ENCODE peak calls at places on chromosomes 13 and 19, in five cellular contexts. T is HCT116, W is hepatocyte, U is GM23248, L is OCI-LY7. D is an unnamed sample.

GRCh38 chr19:53908933-53909415 is at the start of gene CACNG7:
- DNase-seq in T (no peak), W (no peak), U (no peak), L (no peak), D (peak)

GRCh38 chr19:50906217-50906616 is 5.0 kb downstream of the KLK4 start:
- DNase-seq in T (no peak), W (peak), U (peak), L (peak), D (peak)

GRCh38 chr19:36140289-36141038 is 598 bp downstream of the CAPNS1 start:
- DNase-seq in T (no peak), W (peak), U (peak), L (peak), D (peak)

GRCh38 chr19:7792286-7792685 is 29.2 kb downstream of the CLEC4M start:
- DNase-seq in T (no peak), W (peak), U (no peak), L (no peak), D (peak)

GRCh38 chr19:32339988-32340874 is 5.2 kb upstream of the ZNF507 start:
- DNase-seq in T (no peak), W (peak), U (peak), L (peak), D (peak)

GRCh38 chr19:42117076-42117475 is 15.2 kb downstream of the POU2F2 start:
- DNase-seq in T (no peak), W (no peak), U (no peak), L (no peak), D (no peak)

GRCh38 chr13:99935772-99936171 is 35.8 kb downstream of the ZIC5 start:
- DNase-seq in T (no peak), W (no peak), U (no peak), L (no peak), D (peak)

GRCh38 chr13:70128098-70128497 is 19.8 kb upstream of the KLHL1 start:
- DNase-seq in T (no peak), W (no peak), U (no peak), L (no peak), D (no peak)

GRCh38 chr19:50492303-50493052 is 15.8 kb upstream of the GARIN5A start:
- DNase-seq in T (no peak), W (no peak), U (peak), L (no peak), D (no peak)

GRCh38 chr19:23868630-23869029 is 46.1 kb upstream of the ZNF726 start:
- DNase-seq in T (no peak), W (no peak), U (no peak), L (no peak), D (no peak)

GRCh38 chr13:22175211-22175610 is 504.3 kb downstream of the FGF9 start:
- DNase-seq in T (no peak), W (no peak), U (no peak), L (no peak), D (peak)

GRCh38 chr19:6209680-6210079 is 70.1 kb downstream of the MLLT1 start:
- DNase-seq in T (no peak), W (no peak), U (no peak), L (no peak), D (no peak)

GRCh38 chr13:51614350-51614786 is 30.1 kb downstream of the WDFY2 start:
- DNase-seq in T (no peak), W (no peak), U (peak), L (peak), D (no peak)

GRCh38 chr13:99870541-99870940 is 101.0 kb downstream of the ZIC5 start:
- DNase-seq in T (no peak), W (no peak), U (no peak), L (no peak), D (no peak)

GRCh38 chr19:35509861-35510625 is 3.4 kb downstream of the DMKN start:
- DNase-seq in T (peak), W (peak), U (peak), L (peak), D (peak)

GRCh38 chr13:42486711-42487198 is 87.2 kb upstream of the TNFSF11 start:
- DNase-seq in T (no peak), W (no peak), U (peak), L (no peak), D (no peak)

GRCh38 chr19:55340144-55340783 is 588 bp downstream of the KMT5C start:
- DNase-seq in T (no peak), W (peak), U (no peak), L (no peak), D (no peak)

GRCh38 chr13:24271611-24272451 is 37.5 kb upstream of the C1QTNF9 start:
- DNase-seq in T (no peak), W (peak), U (peak), L (no peak), D (no peak)

GRCh38 chr19:29564574-29565005 is 38.8 kb downstream of the VSTM2B start:
- DNase-seq in T (no peak), W (no peak), U (no peak), L (no peak), D (no peak)

GRCh38 chr13:73803997-73804396 is 330.2 kb downstream of the KLF12 start:
- DNase-seq in T (no peak), W (no peak), U (peak), L (no peak), D (no peak)

GRCh38 chr13:107835339-107836018 is 379.9 kb downstream of the LIG4 start:
- DNase-seq in T (no peak), W (no peak), U (peak), L (no peak), D (no peak)

GRCh38 chr13:49279885-49280284 is 32.2 kb downstream of the CDADC1 start:
- DNase-seq in T (no peak), W (no peak), U (no peak), L (no peak), D (no peak)

DNA sequence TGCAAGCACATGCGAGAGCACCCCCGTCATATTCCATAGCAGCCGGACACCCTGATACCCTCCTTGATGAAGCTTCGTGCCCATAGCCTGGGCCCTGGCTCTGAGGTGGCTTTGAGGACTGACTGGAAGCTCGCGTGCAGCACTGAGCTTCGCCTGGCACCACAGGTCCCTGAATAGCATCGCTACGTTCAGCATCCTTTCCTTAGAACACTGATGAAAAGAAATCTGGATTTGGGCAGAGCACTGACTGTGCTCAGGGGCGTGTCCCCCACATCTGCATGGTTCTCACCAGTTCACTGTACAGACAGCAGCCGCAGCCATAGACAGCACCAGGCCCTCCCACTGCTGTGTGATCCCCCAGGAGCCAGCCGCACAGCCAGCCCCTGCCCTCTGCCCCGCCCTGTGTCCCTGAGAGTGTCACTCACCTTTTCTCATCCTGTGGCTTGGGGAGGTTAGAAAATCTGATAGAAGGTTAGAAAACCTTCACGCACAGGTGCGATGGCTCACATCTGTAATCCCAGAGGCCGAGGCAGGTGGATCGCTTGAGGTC is 49.3 kb upstream of the SPACA7 start:
- DNase-seq in T (no peak), W (no peak), U (no peak), L (no peak), D (no peak)
- TF ChIP-seq EZH2phosphoT487 in T (no peak), W (no peak), U (no peak), L (no peak), D (no peak)

GRCh38 chr19:18422530-18423191 is 3.5 kb downstream of the SSBP4 start:
- DNase-seq in T (no peak), W (no peak), U (no peak), L (peak), D (no peak)
- TF ChIP-seq EZH2phosphoT487 in T (no peak), W (no peak), U (no peak), L (no peak), D (no peak)

GRCh38 chr13:45541806-45542205 is 73.7 kb downstream of the ERICH6B start:
- DNase-seq in T (no peak), W (no peak), U (no peak), L (no peak), D (no peak)
- TF ChIP-seq EZH2phosphoT487 in T (no peak), W (no peak), U (no peak), L (no peak), D (no peak)

DNA sequence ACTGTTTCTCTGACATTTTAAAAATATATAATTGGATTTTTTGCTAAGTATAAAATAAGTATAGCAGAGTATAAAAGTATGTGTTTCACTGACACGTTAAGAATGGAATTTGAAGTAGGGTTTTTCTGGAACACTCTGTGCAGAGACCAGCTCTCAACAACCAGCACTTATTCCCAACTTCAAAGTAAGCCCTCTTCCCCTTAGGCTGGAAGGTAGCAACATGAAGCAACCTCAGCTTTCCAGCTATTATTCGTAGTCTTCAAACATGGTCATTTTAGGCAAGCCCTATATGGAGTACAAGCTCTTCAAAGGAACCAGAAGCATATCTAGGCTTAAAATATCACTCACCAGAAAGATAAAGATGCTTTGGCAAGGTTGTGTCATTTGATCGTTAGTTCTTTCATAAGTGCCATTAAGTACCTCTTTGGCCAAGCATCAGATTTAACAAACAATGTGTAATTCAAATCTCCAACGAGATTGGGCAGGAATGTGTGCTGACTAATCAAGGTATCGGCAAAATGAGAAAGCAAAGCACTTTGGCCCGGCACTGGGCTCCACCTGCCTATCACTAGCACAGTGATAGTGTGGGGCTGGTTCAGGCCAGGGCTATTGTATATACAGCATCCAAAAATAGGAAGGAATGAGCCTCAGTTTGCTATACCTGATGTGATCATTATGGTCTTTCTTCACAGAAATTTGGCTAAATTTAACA is 95.9 kb upstream of the FREM2 start:
- DNase-seq in T (no peak), W (no peak), U (no peak), L (no peak), D (no peak)
- TF ChIP-seq EZH2phosphoT487 in T (no peak), W (no peak), U (no peak), L (no peak), D (no peak)

DNA sequence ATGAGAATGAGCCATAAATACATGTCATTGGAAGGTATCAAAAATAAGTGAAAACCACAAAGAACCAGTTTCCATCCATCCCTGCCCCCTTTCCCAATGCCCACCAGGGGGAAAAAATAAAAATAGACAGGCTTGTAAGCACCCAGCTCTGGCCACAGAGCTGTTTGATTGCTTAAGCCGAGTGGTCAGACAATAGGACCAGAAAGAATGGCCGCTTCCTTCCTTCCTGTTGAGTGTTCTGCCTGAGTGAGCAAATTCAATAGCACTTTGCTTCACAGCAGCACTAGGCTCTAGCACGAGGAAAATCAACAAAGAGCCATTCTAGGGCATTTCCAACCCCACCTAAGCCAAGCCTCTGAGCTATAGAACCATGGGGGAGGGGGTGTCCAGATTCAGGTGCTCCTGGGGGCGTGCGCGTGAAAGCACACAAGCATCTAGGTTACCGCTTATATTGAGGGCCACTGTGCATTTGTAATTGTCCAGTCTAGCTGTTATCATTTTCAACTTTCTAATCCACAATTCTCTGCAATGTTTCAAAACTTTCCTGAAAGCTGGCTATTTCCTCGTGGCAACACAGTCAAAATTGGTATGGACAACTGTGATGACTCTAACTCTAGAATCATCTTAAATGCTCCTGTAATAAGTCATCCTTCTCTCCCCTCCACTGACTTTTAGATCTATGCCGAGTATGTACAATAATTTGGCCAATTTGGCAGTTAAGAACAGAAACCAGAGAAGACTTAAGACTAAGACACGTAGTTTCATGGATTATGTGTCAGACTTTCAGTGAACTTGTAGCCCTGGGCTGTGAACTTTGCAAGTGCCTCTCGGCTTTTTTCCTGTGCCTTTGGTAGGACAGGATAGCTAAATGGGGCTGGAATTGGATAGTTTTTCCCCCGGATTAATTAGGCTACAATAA is 64.3 kb downstream of the SPRY2 start:
- DNase-seq in T (no peak), W (no peak), U (peak), L (no peak), D (peak)
- TF ChIP-seq EZH2phosphoT487 in T (no peak), W (no peak), U (no peak), L (no peak), D (no peak)

GRCh38 chr19:1609680-1610474 is 4.6 kb upstream of the UQCR11 start:
- DNase-seq in T (no peak), W (no peak), U (no peak), L (no peak), D (no peak)

GRCh38 chr19:1611353-1611752 is 6.1 kb upstream of the UQCR11 start:
- DNase-seq in T (no peak), W (no peak), U (no peak), L (no peak), D (no peak)

GRCh38 chr19:1606138-1606651 is 933 bp upstream of the UQCR11 start:
- DNase-seq in T (no peak), W (no peak), U (no peak), L (peak), D (no peak)

GRCh38 chr19:1610579-1610978 is 5.3 kb upstream of the UQCR11 start:
- DNase-seq in T (no peak), W (no peak), U (no peak), L (no peak), D (no peak)

GRCh38 chr19:1608414-1609391 is 3.4 kb upstream of the UQCR11 start:
- DNase-seq in T (no peak), W (no peak), U (peak), L (peak), D (peak)
- TF ChIP-seq EZH2phosphoT487 in T (no peak), W (no peak), U (no peak), L (no peak), D (no peak)

GRCh38 chr13:37646531-37646930 is 48.0 kb upstream of the POSTN start:
- DNase-seq in T (no peak), W (no peak), U (no peak), L (no peak), D (no peak)

GRCh38 chr13:37647038-37647650 is 48.6 kb upstream of the POSTN start:
- DNase-seq in T (no peak), W (no peak), U (no peak), L (no peak), D (peak)

GRCh38 chr13:37651891-37652290 is 53.3 kb upstream of the POSTN start:
- DNase-seq in T (no peak), W (no peak), U (peak), L (no peak), D (no peak)

GRCh38 chr13:37651371-37651770 is 52.8 kb upstream of the POSTN start:
- DNase-seq in T (no peak), W (no peak), U (no peak), L (no peak), D (no peak)

GRCh38 chr13:37648604-37649003 is 50.0 kb upstream of the POSTN start:
- DNase-seq in T (no peak), W (no peak), U (peak), L (no peak), D (no peak)
- TF ChIP-seq EZH2phosphoT487 in T (no peak), W (no peak), U (no peak), L (no peak), D (no peak)

GRCh38 chr19:31261019-31261595 is 88.1 kb downstream of the TSHZ3 start:
- DNase-seq in T (no peak), W (no peak), U (no peak), L (no peak), D (no peak)
- TF ChIP-seq EZH2phosphoT487 in T (no peak), W (no peak), U (no peak), L (no peak), D (no peak)

DNA sequence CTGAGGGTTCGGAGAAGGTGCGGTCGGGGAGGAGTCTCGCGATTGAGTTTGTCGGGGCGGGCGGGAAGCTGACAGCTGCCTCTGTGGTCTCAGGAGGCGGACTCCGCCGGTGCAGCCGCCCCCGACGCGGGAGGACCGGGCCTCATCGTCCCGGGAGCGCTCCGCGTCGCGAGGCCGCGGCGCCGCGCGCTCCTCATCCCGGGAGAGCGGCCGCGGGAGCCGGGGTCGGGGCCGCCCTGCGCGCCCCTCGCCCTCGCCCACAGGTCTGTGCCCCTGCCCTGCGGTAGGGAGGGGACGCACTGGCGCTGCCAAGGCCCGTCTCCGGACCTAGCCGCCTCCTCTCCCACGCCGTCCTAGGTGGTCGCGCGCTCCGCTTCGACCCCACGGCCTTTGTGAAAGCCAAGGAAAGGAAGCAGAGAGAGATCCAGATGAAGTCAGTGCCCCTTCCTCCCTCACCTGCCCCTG is 6.9 kb downstream of the PGLYRP1 start:
- DNase-seq in T (no peak), W (no peak), U (peak), L (no peak), D (peak)
- TF ChIP-seq EZH2phosphoT487 in T (no peak), W (no peak), U (no peak), L (no peak), D (no peak)